ENCODE peak calls at places on chromosomes 7 and 10, in seven cellular contexts. One of them, this sample, is unnamed.

GRCh38 chr7:77831481-77831880 is 32.9 kb downstream of the PHTF2 start:
- ATAC-seq in A549: no peak
- ATAC-seq in foreskin keratinocyte: no peak
- ATAC-seq in lower lobe of right lung: no peak
- ATAC-seq in GM23338: no peak
- ATAC-seq in left lung: no peak
- ATAC-seq in T-helper 17 cell: peak; percentile 52
- ATAC-seq in this sample: peak; percentile 89

GRCh38 chr7:10579561-10579960 is 394.1 kb upstream of the PHF14 start:
- ATAC-seq in A549: no peak
- ATAC-seq in foreskin keratinocyte: no peak
- ATAC-seq in lower lobe of right lung: no peak
- ATAC-seq in GM23338: no peak
- ATAC-seq in left lung: no peak
- ATAC-seq in T-helper 17 cell: no peak
- ATAC-seq in this sample: no peak

GRCh38 chr10:126391162-126391880 is 3.0 kb upstream of the ADAM12 start:
- ATAC-seq in A549: no peak
- ATAC-seq in foreskin keratinocyte: no peak
- ATAC-seq in lower lobe of right lung: no peak
- ATAC-seq in GM23338: no peak
- ATAC-seq in left lung: peak; percentile 21
- ATAC-seq in T-helper 17 cell: no peak
- ATAC-seq in this sample: no peak

GRCh38 chr10:96978621-96979154 is 146.6 kb downstream of the LCOR start:
- ATAC-seq in A549: no peak
- ATAC-seq in foreskin keratinocyte: no peak
- ATAC-seq in lower lobe of right lung: no peak
- ATAC-seq in GM23338: no peak
- ATAC-seq in left lung: no peak
- ATAC-seq in T-helper 17 cell: no peak
- ATAC-seq in this sample: no peak

GRCh38 chr7:131596785-131597184 is 40.4 kb upstream of the PODXL start:
- ATAC-seq in A549: no peak
- ATAC-seq in foreskin keratinocyte: no peak
- ATAC-seq in lower lobe of right lung: no peak
- ATAC-seq in GM23338: no peak
- ATAC-seq in left lung: no peak
- ATAC-seq in T-helper 17 cell: no peak
- ATAC-seq in this sample: no peak

GRCh38 chr7:152751449-152752141 is 8.0 kb upstream of the ACTR3B start:
- ATAC-seq in A549: no peak
- ATAC-seq in foreskin keratinocyte: no peak
- ATAC-seq in lower lobe of right lung: no peak
- ATAC-seq in GM23338: no peak
- ATAC-seq in left lung: no peak
- ATAC-seq in T-helper 17 cell: no peak
- ATAC-seq in this sample: no peak

GRCh38 chr10:48187713-48188541 is 86.6 kb downstream of the FRMPD2 start:
- ATAC-seq in A549: peak; percentile 9
- ATAC-seq in foreskin keratinocyte: no peak
- ATAC-seq in lower lobe of right lung: no peak
- ATAC-seq in GM23338: no peak
- ATAC-seq in left lung: no peak
- ATAC-seq in T-helper 17 cell: no peak
- ATAC-seq in this sample: no peak

GRCh38 chr7:132877578-132877977 is 204.3 kb downstream of the CHCHD3 start:
- ATAC-seq in A549: no peak
- ATAC-seq in foreskin keratinocyte: peak; percentile 50
- ATAC-seq in lower lobe of right lung: no peak
- ATAC-seq in GM23338: peak; percentile 88
- ATAC-seq in left lung: no peak
- ATAC-seq in T-helper 17 cell: no peak
- ATAC-seq in this sample: no peak